ENCODE peak calls at places on chromosomes 16 and 17, in eight cellular contexts. One of them, this sample, is unnamed.

GRCh38 chr17:57615836-57616235 is 129.3 kb downstream of the CCDC182 start:
- DNase-seq in adipocyte: no peak
- DNase-seq in GM23248: no peak
- DNase-seq in HCT116: no peak
- DNase-seq in H9: no peak
- DNase-seq in neural progenitor cell: no peak
- DNase-seq in SK-N-SH: no peak
- DNase-seq in mesendoderm: no peak
- DNase-seq in this sample: no peak

GRCh38 chr17:50715471-50715870 is 3.9 kb upstream of the LUC7L3 start:
- DNase-seq in adipocyte: no peak
- DNase-seq in GM23248: no peak
- DNase-seq in HCT116: no peak
- DNase-seq in H9: no peak
- DNase-seq in neural progenitor cell: no peak
- DNase-seq in SK-N-SH: no peak
- DNase-seq in mesendoderm: no peak
- DNase-seq in this sample: no peak

GRCh38 chr16:89557230-89557935 is 3.1 kb upstream of the RPL13 start:
- DNase-seq in adipocyte: peak; percentile 82
- DNase-seq in GM23248: peak; percentile 85
- DNase-seq in HCT116: peak; percentile 77
- DNase-seq in H9: peak; percentile 93
- DNase-seq in neural progenitor cell: peak; percentile 92
- DNase-seq in SK-N-SH: peak; percentile 88
- DNase-seq in mesendoderm: peak; percentile 93
- DNase-seq in this sample: peak; percentile 89

GRCh38 chr16:67975321-67976105 is 4.8 kb downstream of the DPEP3 start:
- DNase-seq in adipocyte: no peak
- DNase-seq in GM23248: no peak
- DNase-seq in HCT116: no peak
- DNase-seq in H9: no peak
- DNase-seq in neural progenitor cell: no peak
- DNase-seq in SK-N-SH: no peak
- DNase-seq in mesendoderm: no peak
- DNase-seq in this sample: no peak

GRCh38 chr17:77935121-77935571 is 23.4 kb upstream of the TNRC6C start:
- DNase-seq in adipocyte: no peak
- DNase-seq in GM23248: no peak
- DNase-seq in HCT116: no peak
- DNase-seq in H9: peak; percentile 31
- DNase-seq in neural progenitor cell: peak; percentile 46
- DNase-seq in SK-N-SH: no peak
- DNase-seq in mesendoderm: peak; percentile 54
- DNase-seq in this sample: no peak

GRCh38 chr17:15920758-15921239 is 24.1 kb upstream of the ADORA2B start:
- DNase-seq in adipocyte: peak; percentile 34
- DNase-seq in GM23248: peak; percentile 90
- DNase-seq in HCT116: peak; percentile 60
- DNase-seq in H9: no peak
- DNase-seq in neural progenitor cell: no peak
- DNase-seq in SK-N-SH: no peak
- DNase-seq in mesendoderm: peak; percentile 30
- DNase-seq in this sample: no peak

GRCh38 chr16:84827131-84827574 is 7.4 kb downstream of the CRISPLD2 start:
- DNase-seq in adipocyte: peak; percentile 88
- DNase-seq in GM23248: peak; percentile 69
- DNase-seq in HCT116: no peak
- DNase-seq in H9: no peak
- DNase-seq in neural progenitor cell: no peak
- DNase-seq in SK-N-SH: peak; percentile 85
- DNase-seq in mesendoderm: no peak
- DNase-seq in this sample: no peak

GRCh38 chr16:85652431-85653221 is 36.1 kb downstream of the GINS2 start:
- DNase-seq in adipocyte: peak; percentile 36
- DNase-seq in GM23248: peak; percentile 82
- DNase-seq in HCT116: no peak
- DNase-seq in H9: no peak
- DNase-seq in neural progenitor cell: peak; percentile 80
- DNase-seq in SK-N-SH: peak; percentile 83
- DNase-seq in mesendoderm: peak; percentile 28
- DNase-seq in this sample: peak; percentile 58

GRCh38 chr16:89562027-89562599 is 1.6 kb downstream of the RPL13 start:
- DNase-seq in adipocyte: peak; percentile 24
- DNase-seq in GM23248: no peak
- DNase-seq in HCT116: no peak
- DNase-seq in H9: no peak
- DNase-seq in neural progenitor cell: no peak
- DNase-seq in SK-N-SH: no peak
- DNase-seq in mesendoderm: no peak
- DNase-seq in this sample: peak; percentile 54

GRCh38 chr16:86380045-86380444 is 130.3 kb upstream of the FOXF1 start:
- DNase-seq in adipocyte: no peak
- DNase-seq in GM23248: no peak
- DNase-seq in HCT116: no peak
- DNase-seq in H9: no peak
- DNase-seq in neural progenitor cell: no peak
- DNase-seq in SK-N-SH: no peak
- DNase-seq in mesendoderm: no peak
- DNase-seq in this sample: no peak

GRCh38 chr16:55563797-55564196 is 2.7 kb upstream of the CAPNS2 start:
- DNase-seq in adipocyte: no peak
- DNase-seq in GM23248: peak; percentile 17
- DNase-seq in HCT116: no peak
- DNase-seq in H9: no peak
- DNase-seq in neural progenitor cell: no peak
- DNase-seq in SK-N-SH: no peak
- DNase-seq in mesendoderm: no peak
- DNase-seq in this sample: no peak

GRCh38 chr17:67212716-67213417 is 32.1 kb downstream of the HELZ start:
- DNase-seq in adipocyte: peak; percentile 70
- DNase-seq in GM23248: peak; percentile 76
- DNase-seq in HCT116: no peak
- DNase-seq in H9: no peak
- DNase-seq in neural progenitor cell: no peak
- DNase-seq in SK-N-SH: no peak
- DNase-seq in mesendoderm: no peak
- DNase-seq in this sample: no peak

GRCh38 chr16:50297301-50298074 is 31.1 kb downstream of the ADCY7 start:
- DNase-seq in adipocyte: no peak
- DNase-seq in GM23248: no peak
- DNase-seq in HCT116: no peak
- DNase-seq in H9: peak; percentile 22
- DNase-seq in neural progenitor cell: no peak
- DNase-seq in SK-N-SH: peak; percentile 89
- DNase-seq in mesendoderm: no peak
- DNase-seq in this sample: no peak

GRCh38 chr16:88651989-88652762 is 1.3 kb upstream of the CYBA start:
- DNase-seq in adipocyte: no peak
- DNase-seq in GM23248: no peak
- DNase-seq in HCT116: no peak
- DNase-seq in H9: no peak
- DNase-seq in neural progenitor cell: no peak
- DNase-seq in SK-N-SH: no peak
- DNase-seq in mesendoderm: no peak
- DNase-seq in this sample: no peak

GRCh38 chr16:46573008-46573833 is 48.0 kb downstream of the SHCBP1 start:
- DNase-seq in adipocyte: peak; percentile 50
- DNase-seq in GM23248: peak; percentile 59
- DNase-seq in HCT116: no peak
- DNase-seq in H9: peak; percentile 41
- DNase-seq in neural progenitor cell: no peak
- DNase-seq in SK-N-SH: no peak
- DNase-seq in mesendoderm: peak; percentile 77
- DNase-seq in this sample: no peak

GRCh38 chr17:14843086-14843795 is 421.9 kb downstream of the PMP22 start:
- DNase-seq in adipocyte: no peak
- DNase-seq in GM23248: no peak
- DNase-seq in HCT116: no peak
- DNase-seq in H9: no peak
- DNase-seq in neural progenitor cell: no peak
- DNase-seq in SK-N-SH: no peak
- DNase-seq in mesendoderm: no peak
- DNase-seq in this sample: no peak

GRCh38 chr17:39194985-39195524 is 2.4 kb downstream of the CACNB1 start:
- DNase-seq in adipocyte: no peak
- DNase-seq in GM23248: peak; percentile 34
- DNase-seq in HCT116: no peak
- DNase-seq in H9: peak; percentile 80
- DNase-seq in neural progenitor cell: peak; percentile 67
- DNase-seq in SK-N-SH: no peak
- DNase-seq in mesendoderm: peak; percentile 80
- DNase-seq in this sample: no peak

GRCh38 chr17:11369570-11369969 is 128.6 kb downstream of the SHISA6 start:
- DNase-seq in adipocyte: no peak
- DNase-seq in GM23248: no peak
- DNase-seq in HCT116: no peak
- DNase-seq in H9: no peak
- DNase-seq in neural progenitor cell: no peak
- DNase-seq in SK-N-SH: no peak
- DNase-seq in mesendoderm: no peak
- DNase-seq in this sample: no peak

GRCh38 chr16:3953728-3954410 is 73.4 kb upstream of the CREBBP start:
- DNase-seq in adipocyte: no peak
- DNase-seq in GM23248: no peak
- DNase-seq in HCT116: no peak
- DNase-seq in H9: no peak
- DNase-seq in neural progenitor cell: peak; percentile 57
- DNase-seq in SK-N-SH: no peak
- DNase-seq in mesendoderm: no peak
- DNase-seq in this sample: no peak

DNA sequence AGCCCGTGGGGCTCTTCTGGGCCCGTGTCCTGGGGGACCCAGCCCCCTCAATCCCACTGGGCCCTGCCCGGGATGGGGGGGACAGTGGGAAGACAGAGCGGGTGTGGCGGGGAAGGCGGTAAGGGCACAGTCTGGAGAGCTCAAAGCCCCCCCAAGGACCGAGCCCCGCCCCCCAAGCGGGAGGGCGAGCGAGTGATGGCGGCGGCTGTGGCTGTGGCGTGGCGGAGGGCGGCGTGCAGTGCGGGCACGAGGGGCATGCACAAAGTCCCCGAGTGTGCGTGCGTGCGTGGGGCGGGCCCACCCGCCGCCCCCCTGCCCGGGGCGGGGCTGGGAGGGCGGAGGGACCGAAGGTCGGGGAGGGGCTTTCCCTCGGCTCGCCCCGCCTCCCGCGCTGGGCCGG is 3.6 kb upstream of the WDR24 start:
- DNase-seq in adipocyte: no peak
- DNase-seq in GM23248: no peak
- DNase-seq in HCT116: no peak
- DNase-seq in H9: no peak
- DNase-seq in neural progenitor cell: no peak
- DNase-seq in SK-N-SH: no peak
- DNase-seq in mesendoderm: no peak
- DNase-seq in this sample: no peak
- H3K9ac ChIP-seq in adipocyte: no peak overlapping the region
- H3K9ac ChIP-seq in GM23248: no peak overlapping the region
- H3K9ac ChIP-seq in HCT116: no peak overlapping the region
- H3K9ac ChIP-seq in H9: no peak overlapping the region
- H3K9ac ChIP-seq in neural progenitor cell: no peak overlapping the region
- H3K9ac ChIP-seq in SK-N-SH: no peak overlapping the region
- H3K9ac ChIP-seq in mesendoderm: no peak overlapping the region
- H3K9ac ChIP-seq in this sample: no peak overlapping the region

GRCh38 chr17:7501729-7502128 is 17.6 kb downstream of the POLR2A start:
- DNase-seq in adipocyte: no peak
- DNase-seq in GM23248: no peak
- DNase-seq in HCT116: no peak
- DNase-seq in H9: no peak
- DNase-seq in neural progenitor cell: no peak
- DNase-seq in SK-N-SH: no peak
- DNase-seq in mesendoderm: no peak
- DNase-seq in this sample: no peak
- H3K27me3 ChIP-seq in adipocyte: no peaks in the 10 kb centered on the region
- H3K27me3 ChIP-seq in GM23248: no peaks in the 10 kb centered on the region
- H3K27me3 ChIP-seq in HCT116: no peaks in the 10 kb centered on the region
- H3K27me3 ChIP-seq in H9: no peaks in the 10 kb centered on the region
- H3K27me3 ChIP-seq in neural progenitor cell: no peaks in the 10 kb centered on the region
- H3K27me3 ChIP-seq in SK-N-SH: no peaks in the 10 kb centered on the region
- H3K27me3 ChIP-seq in mesendoderm: no peaks in the 10 kb centered on the region
- H3K27me3 ChIP-seq in this sample: no peaks in the 10 kb centered on the region

DNA sequence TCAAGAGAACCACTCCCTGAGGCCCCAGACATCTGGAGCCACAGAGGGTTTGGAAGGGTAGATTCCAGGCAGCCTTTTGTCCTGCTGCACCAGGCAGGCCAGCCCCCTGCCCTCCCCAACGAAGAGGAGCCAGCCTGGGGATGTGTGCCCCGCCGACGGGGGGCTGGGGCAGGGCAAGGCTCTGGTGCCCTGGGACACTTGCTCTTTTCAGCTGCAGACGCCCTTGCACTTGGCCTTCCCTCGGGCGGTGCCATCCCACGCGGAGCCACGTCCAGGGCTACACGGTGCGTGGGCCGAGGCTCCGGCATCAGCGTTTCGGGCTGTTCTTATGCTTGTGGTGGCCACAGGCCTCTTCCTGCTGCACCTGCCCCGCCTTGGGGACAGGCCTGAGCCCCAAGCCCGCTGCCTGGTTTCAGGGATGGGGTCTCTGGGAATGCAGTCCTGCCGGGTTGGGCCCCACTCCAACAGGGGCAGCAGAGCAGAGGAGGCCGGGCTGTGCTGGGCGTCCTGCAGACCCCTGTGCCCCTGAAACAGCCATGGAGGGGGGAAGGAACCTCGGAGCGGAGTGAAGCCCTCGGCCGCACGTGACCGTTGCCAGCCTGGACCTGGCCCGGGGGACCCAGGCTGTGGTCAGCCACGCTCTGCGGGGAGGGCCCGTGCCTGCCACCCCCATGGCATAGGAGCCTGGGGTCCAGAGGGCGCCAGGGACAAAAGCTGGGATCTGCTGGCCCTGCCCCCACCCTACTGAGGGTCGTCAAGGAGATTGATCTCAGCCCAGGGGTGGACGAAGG is 566 bp upstream of the WFIKKN1 start:
- DNase-seq in adipocyte: no peak
- DNase-seq in GM23248: peak; percentile 47
- DNase-seq in HCT116: no peak
- DNase-seq in H9: no peak
- DNase-seq in neural progenitor cell: peak; percentile 72
- DNase-seq in SK-N-SH: no peak
- DNase-seq in mesendoderm: peak; percentile 8
- DNase-seq in this sample: no peak
- H3K9ac ChIP-seq in adipocyte: peak overlapping the region; percentile 29
- H3K9ac ChIP-seq in GM23248: no peak overlapping the region
- H3K9ac ChIP-seq in HCT116: no peak overlapping the region
- H3K9ac ChIP-seq in H9: no peak overlapping the region
- H3K9ac ChIP-seq in neural progenitor cell: no peak overlapping the region
- H3K9ac ChIP-seq in SK-N-SH: no peak overlapping the region
- H3K9ac ChIP-seq in mesendoderm: peak overlapping the region; percentile 45
- H3K9ac ChIP-seq in this sample: no peak overlapping the region

DNA sequence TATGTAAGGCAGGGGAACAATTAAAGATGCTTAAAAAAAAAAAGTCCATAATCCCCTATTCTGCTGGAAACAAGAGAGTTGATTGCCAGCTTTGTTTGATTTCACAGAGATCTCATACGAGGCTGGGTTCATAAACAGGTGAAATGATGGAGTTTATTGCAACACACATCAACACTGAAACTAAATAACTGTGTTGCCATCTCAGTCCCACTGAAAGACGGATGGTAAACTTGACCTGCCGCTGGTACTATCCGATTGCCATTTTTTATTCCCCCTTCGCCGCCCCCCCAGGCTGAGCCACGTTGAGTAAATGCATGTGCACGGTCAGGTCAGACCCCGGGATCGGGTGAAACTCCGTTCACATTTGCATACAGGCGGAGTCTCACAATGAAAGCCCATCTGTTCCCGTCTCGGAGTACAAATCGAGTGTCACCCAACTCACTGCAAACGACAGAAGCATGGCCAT is 119.2 kb downstream of the SKAP1 start:
- DNase-seq in adipocyte: no peak
- DNase-seq in GM23248: no peak
- DNase-seq in HCT116: no peak
- DNase-seq in H9: peak; percentile 39
- DNase-seq in neural progenitor cell: peak; percentile 53
- DNase-seq in SK-N-SH: no peak
- DNase-seq in mesendoderm: no peak
- DNase-seq in this sample: no peak
- H3K27me3 ChIP-seq in adipocyte: peaks cover 17% of the 10 kb centered on the region
- H3K27me3 ChIP-seq in GM23248: peaks cover 91% of the 10 kb centered on the region
- H3K27me3 ChIP-seq in HCT116: no peaks in the 10 kb centered on the region
- H3K27me3 ChIP-seq in H9: no peaks in the 10 kb centered on the region
- H3K27me3 ChIP-seq in neural progenitor cell: peaks cover 100% of the 10 kb centered on the region
- H3K27me3 ChIP-seq in SK-N-SH: peaks cover 47% of the 10 kb centered on the region
- H3K27me3 ChIP-seq in mesendoderm: peaks cover 3% of the 10 kb centered on the region
- H3K27me3 ChIP-seq in this sample: no peaks in the 10 kb centered on the region